ENCODE peak calls at places on chromosome 3, in five cellular contexts. I is stomach; Y is neural progenitor cell; J is naive thymus-derived CD4-positive, alpha-beta T cell; T is body of pancreas. N is an unnamed sample. For H3K4me1, the result is how much of the 10 kb centered on the place peaks cover.

GRCh38 chr3:47004369-47005211 is 25.1 kb downstream of the NBEAL2 start:
- DNase-seq in I (no peak), Y (no peak), J (peak), T (no peak), N (no peak)

GRCh38 chr3:107594870-107595269 is 72.1 kb downstream of the BBX start:
- DNase-seq in I (no peak), T (no peak), J (no peak), Y (no peak), N (no peak)

GRCh38 chr3:142723665-142723967 is 218 bp upstream of the TRPC1 start:
- DNase-seq in I (no peak), Y (no peak), T (no peak), J (no peak), N (no peak)

GRCh38 chr3:168884353-168884903 is 779.1 kb downstream of the MECOM start:
- DNase-seq in I (peak), J (no peak), Y (no peak), T (peak), N (peak)

GRCh38 chr3:97820780-97821179 is 1.0 kb upstream of the CRYBG3 start:
- DNase-seq in I (no peak), Y (no peak), T (no peak), J (no peak), N (no peak)

GRCh38 chr3:97658670-97659285 is 105.8 kb upstream of the ARL6 start:
- DNase-seq in I (no peak), J (no peak), T (no peak), Y (peak), N (peak)

GRCh38 chr3:50170689-50171088 is 15.6 kb downstream of the SEMA3F start:
- DNase-seq in Y (no peak), I (no peak), T (peak), J (no peak), N (no peak)

GRCh38 chr3:43522702-43523362 is 99.0 kb downstream of the ANO10 start:
- DNase-seq in J (no peak), I (no peak), Y (no peak), T (no peak), N (no peak)

GRCh38 chr3:62373215-62373614 is at the start of gene FEZF2:
- DNase-seq in T (no peak), J (no peak), I (no peak), Y (peak), N (no peak)

GRCh38 chr3:34200576-34200975 is 402.1 kb downstream of the PDCD6IP start:
- DNase-seq in I (no peak), Y (no peak), T (no peak), J (no peak), N (no peak)

GRCh38 chr3:133474251-133474801 is 74.5 kb downstream of the BFSP2 start:
- DNase-seq in J (no peak), T (no peak), I (no peak), Y (peak), N (no peak)

GRCh38 chr3:3699407-3699806 is 99.8 kb upstream of the LRRN1 start:
- DNase-seq in I (no peak), J (no peak), Y (no peak), T (peak), N (no peak)

GRCh38 chr3:183158552-183159006 is 4.0 kb downstream of the LAMP3 start:
- DNase-seq in T (no peak), Y (no peak), I (no peak), J (no peak), N (no peak)

GRCh38 chr3:12170207-12170606 is 11.5 kb upstream of the TIMP4 start:
- DNase-seq in T (no peak), J (no peak), Y (no peak), I (no peak), N (no peak)

GRCh38 chr3:153897842-153898241 is 223.3 kb upstream of the ARHGEF26 start:
- DNase-seq in I (no peak), Y (no peak), T (no peak), J (no peak), N (no peak)

GRCh38 chr3:176937546-176937945 is 259.7 kb downstream of the TBL1XR1 start:
- DNase-seq in J (no peak), T (no peak), I (no peak), Y (no peak), N (no peak)

GRCh38 chr3:171351676-171352075 is 108.5 kb downstream of the TNIK start:
- DNase-seq in T (no peak), I (no peak), J (no peak), Y (no peak), N (peak)

GRCh38 chr3:197491478-197491877 is 64.3 kb downstream of the BDH1 start:
- DNase-seq in J (no peak), I (no peak), T (no peak), Y (no peak), N (no peak)
- H3K27ac ChIP-seq in J (no peak), I (no peak), T (no peak), Y (no peak), N (no peak)

DNA sequence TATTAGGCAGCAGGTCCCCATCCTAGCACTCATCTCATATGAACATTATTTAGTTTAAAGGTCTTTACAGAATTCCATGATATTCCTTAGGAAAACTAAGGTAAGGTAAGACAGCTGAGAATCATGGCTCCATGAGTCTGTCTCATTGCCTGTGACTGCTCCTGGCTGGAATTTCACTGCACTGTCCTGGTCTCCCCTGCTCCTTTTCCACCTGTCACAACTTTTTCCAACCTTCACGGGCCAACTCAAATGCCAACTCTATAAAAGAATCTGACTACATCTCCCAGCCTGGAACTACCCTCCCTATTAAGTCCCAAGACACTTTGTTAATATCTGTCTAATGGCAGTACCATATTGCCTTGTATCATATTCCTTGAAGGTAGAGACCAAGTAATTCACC is 7.6 kb downstream of the CNBP start:
- DNase-seq in I (no peak), T (no peak), Y (no peak), J (no peak), N (no peak)
- H3K4me1 ChIP-seq in I (half or more), T (half or more), Y (under half), J (half or more), N (under half)

GRCh38 chr3:150741497-150742140 is 21.4 kb downstream of the SIAH2 start:
- DNase-seq in T (no peak), Y (no peak), J (no peak), I (no peak), N (no peak)
- H3K27ac ChIP-seq in T (no peak), Y (no peak), J (no peak), I (no peak), N (no peak)

GRCh38 chr3:32421991-32422859 is 30.6 kb downstream of the CMTM7 start:
- DNase-seq in T (peak), J (no peak), I (peak), Y (no peak), N (peak)
- H3K4me1 ChIP-seq in T (half or more), J (half or more), I (half or more), Y (under half), N (under half)

GRCh38 chr3:48034000-48034516 is 17.8 kb upstream of the MAP4 start:
- DNase-seq in J (no peak), T (no peak), I (no peak), Y (no peak), N (peak)
- H3K27ac ChIP-seq in J (no peak), T (peak), I (peak), Y (no peak), N (peak)

DNA sequence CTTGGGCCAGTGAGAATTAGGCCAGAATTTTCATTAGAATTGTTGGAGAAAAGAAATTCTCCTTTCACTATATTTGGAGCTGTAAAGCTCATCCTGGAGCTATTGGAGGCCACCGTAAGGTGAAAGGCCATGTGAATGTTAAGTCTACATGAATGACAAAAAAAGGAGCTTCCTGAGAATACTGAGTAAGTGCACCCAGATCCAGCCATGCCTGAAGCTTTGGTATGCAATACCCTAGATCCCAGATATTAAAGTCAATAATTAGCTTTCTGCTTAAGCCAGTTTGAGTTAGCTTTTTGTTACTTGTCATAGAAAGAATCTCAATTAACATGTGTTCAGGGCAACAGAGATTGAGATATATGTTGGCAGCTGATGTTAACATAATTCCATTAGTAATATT is 172.4 kb downstream of the NR1D2 start:
- DNase-seq in J (no peak), T (no peak), I (no peak), Y (no peak), N (no peak)
- H3K4me1 ChIP-seq in J (under half), T (under half), I (under half), Y (under half), N (under half)

GRCh38 chr3:45537596-45537959 is 57.0 kb upstream of the LIMD1 start:
- DNase-seq in J (no peak), Y (no peak), T (no peak), I (no peak), N (no peak)
- H3K27ac ChIP-seq in J (no peak), Y (no peak), T (peak), I (no peak), N (no peak)

DNA sequence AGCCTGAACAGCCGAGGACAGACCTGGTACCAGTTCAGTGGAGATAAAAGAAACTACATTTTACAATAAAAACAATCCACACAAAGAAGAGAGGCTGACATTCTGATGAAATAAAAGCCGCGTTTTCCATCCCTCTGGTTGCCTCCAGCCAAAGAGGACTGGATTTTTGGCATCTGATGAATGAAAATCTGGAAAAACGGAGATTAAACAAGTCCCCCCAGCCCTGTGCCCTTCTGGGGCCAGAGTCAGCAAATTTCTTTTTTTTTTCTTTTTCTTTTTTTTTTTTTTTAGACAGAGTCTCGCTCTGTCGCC is 152.8 kb downstream of the NUP210 start:
- DNase-seq in I (no peak), Y (no peak), J (no peak), T (no peak), N (no peak)
- H3K4me1 ChIP-seq in I (under half), Y (under half), J (under half), T (under half), N (under half)

GRCh38 chr3:128725547-128725931 is 444 bp upstream of the RAB7A start:
- DNase-seq in I (no peak), Y (no peak), T (no peak), J (no peak), N (no peak)
- H3K27ac ChIP-seq in I (peak), Y (no peak), T (peak), J (peak), N (peak)

N was measured in SJCRH30.